ENCODE peak calls at places on chromosomes 7 and 10, in five cellular contexts. F, Q, U, H and W are unnamed samples. For H3K36me3, the result is how much of the 10 kb centered on the place peaks cover.

GRCh38 chr10:117413928-117414618 is 38.8 kb upstream of the PDZD8 start:
- DNase-seq in U (no peak), F (no peak), H (peak), Q (no peak), W (no peak)

GRCh38 chr7:155593455-155594162 is 47.2 kb upstream of the CNPY1 start:
- DNase-seq in H (no peak), F (no peak), U (no peak), Q (no peak), W (no peak)

GRCh38 chr10:13882112-13882711 is 295.4 kb downstream of the PRPF18 start:
- DNase-seq in U (peak), H (peak), Q (no peak), F (no peak), W (no peak)

GRCh38 chr7:100629117-100629711 is 12.1 kb downstream of the TFR2 start:
- DNase-seq in U (no peak), F (no peak), Q (no peak), H (peak), W (no peak)

GRCh38 chr7:36138209-36138608 is 14.8 kb upstream of the EEPD1 start:
- DNase-seq in U (no peak), F (no peak), Q (no peak), H (no peak), W (no peak)

GRCh38 chr7:32266932-32267475 is 196.8 kb upstream of the PDE1C start:
- DNase-seq in F (no peak), Q (no peak), H (no peak), U (no peak), W (no peak)

GRCh38 chr7:105857009-105857952 is 19.1 kb downstream of the ATXN7L1 start:
- DNase-seq in H (no peak), F (no peak), U (no peak), Q (no peak), W (no peak)

GRCh38 chr7:111492234-111492633 is 70.1 kb downstream of the IMMP2L start:
- DNase-seq in U (no peak), Q (no peak), H (no peak), F (no peak), W (no peak)

GRCh38 chr7:139095194-139095659 is 14.3 kb downstream of the ZC3HAV1 start:
- DNase-seq in H (no peak), Q (no peak), F (peak), U (no peak), W (peak)

GRCh38 chr10:110356628-110357245 is 52.0 kb upstream of the SMNDC1 start:
- DNase-seq in U (peak), Q (no peak), F (peak), H (peak), W (peak)

GRCh38 chr7:70571986-70572385 is 560.0 kb upstream of the GALNT17 start:
- DNase-seq in H (no peak), F (no peak), Q (no peak), U (no peak), W (no peak)

GRCh38 chr7:103940382-103941268 is 48.8 kb downstream of the RELN start:
- DNase-seq in U (no peak), Q (no peak), F (no peak), H (no peak), W (no peak)

GRCh38 chr7:127986581-127987461 is 44.4 kb downstream of the LRRC4 start:
- DNase-seq in U (peak), Q (peak), H (no peak), F (no peak), W (no peak)

GRCh38 chr7:52482076-52482475 is 553.4 kb upstream of the POM121L12 start:
- DNase-seq in U (no peak), H (no peak), Q (no peak), F (no peak), W (no peak)

GRCh38 chr7:107995184-107996071 is 7.5 kb downstream of the LAMB1 start:
- DNase-seq in F (no peak), H (no peak), Q (peak), U (peak), W (no peak)

GRCh38 chr7:134701272-134701671 is 54.6 kb downstream of the BPGM start:
- DNase-seq in H (no peak), Q (no peak), U (peak), F (no peak), W (peak)

GRCh38 chr10:1159131-1160061 is 103.2 kb downstream of the WDR37 start:
- DNase-seq in Q (no peak), F (no peak), U (peak), H (no peak), W (no peak)

DNA sequence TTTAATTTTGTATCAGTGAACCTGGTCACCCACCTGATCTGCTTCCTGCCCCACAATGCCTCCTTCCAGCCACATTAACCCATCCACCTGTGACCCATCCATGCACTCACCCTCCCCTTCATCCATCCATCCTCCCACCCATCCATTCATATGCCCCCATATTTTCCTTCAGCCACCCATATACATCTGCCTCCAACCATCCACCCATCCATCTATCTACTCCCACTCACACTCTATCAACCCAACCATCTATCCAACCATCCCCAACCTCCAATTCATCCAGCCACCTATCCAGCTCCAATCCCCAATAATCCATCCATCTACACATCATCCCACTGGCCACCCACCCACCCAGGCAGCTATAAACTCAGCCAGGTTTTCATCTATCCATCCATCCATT is 51.1 kb downstream of the GRID1 start:
- DNase-seq in Q (no peak), F (no peak), U (no peak), H (no peak), W (no peak)
- H3K36me3 ChIP-seq in Q (under half), F (under half), U (under half), H (under half), W (under half)

DNA sequence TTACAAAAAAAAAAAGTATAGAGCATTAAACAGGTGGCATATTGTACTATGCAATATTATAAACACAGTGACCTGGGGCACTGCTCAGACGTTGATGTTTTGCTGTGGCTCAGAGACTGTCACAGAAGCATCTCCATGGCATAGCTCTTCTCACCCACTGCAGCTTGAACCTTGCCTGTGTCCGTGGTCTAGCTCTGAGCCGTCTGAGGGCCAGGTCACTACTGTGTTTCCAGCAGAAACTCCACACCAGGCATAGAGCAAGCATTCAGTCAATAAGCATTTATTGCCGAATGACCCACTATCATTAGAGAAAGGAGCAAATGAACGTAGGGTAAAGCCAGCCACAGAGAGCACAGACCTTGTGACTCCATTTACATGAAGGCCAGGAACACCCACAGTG is 443.2 kb upstream of the FOXK1 start:
- DNase-seq in H (no peak), Q (no peak), F (no peak), U (no peak), W (no peak)
- H3K36me3 ChIP-seq in H (under half), Q (under half), F (under half), U (under half), W (under half)

GRCh38 chr7:75050501-75050900 is 23.1 kb downstream of the RCC1L start:
- DNase-seq in Q (no peak), H (no peak), F (no peak), U (no peak), W (no peak)

GRCh38 chr7:75048435-75049379 is 24.9 kb downstream of the RCC1L start:
- DNase-seq in F (no peak), Q (no peak), U (peak), H (no peak), W (no peak)

GRCh38 chr7:75054744-75055527 is 18.7 kb downstream of the RCC1L start:
- DNase-seq in Q (no peak), U (peak), H (peak), F (no peak), W (no peak)

GRCh38 chr7:75045881-75046280 is 27.7 kb downstream of the RCC1L start:
- DNase-seq in U (no peak), Q (no peak), F (no peak), H (no peak), W (no peak)

GRCh38 chr7:75049817-75050216 is 23.8 kb downstream of the RCC1L start:
- DNase-seq in F (no peak), U (no peak), Q (no peak), H (no peak), W (no peak)
- H3K36me3 ChIP-seq in F (half or more), U (under half), Q (under half), H (under half), W (under half)

DNA sequence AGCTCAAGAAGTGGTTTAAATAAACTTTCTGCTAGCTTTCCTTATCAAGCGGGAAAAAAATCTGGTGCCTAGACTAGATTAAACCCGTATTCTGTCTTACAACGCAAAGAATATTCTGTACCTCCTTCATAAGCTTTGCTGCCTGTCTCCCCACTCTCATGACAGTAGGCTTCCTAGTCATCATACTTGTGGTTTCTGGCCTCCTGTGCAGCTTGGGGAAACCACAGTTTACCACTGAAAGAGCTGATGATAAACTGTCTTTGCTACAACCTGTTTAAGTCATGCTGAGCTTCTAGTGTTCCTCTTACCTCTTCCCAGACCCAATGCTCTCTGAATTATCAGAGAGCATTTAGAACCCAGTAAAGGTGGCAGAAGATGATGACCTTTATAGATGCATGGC is 55.0 kb downstream of the PODXL start:
- DNase-seq in Q (no peak), U (peak), F (no peak), H (no peak), W (peak)
- H3K36me3 ChIP-seq in Q (under half), U (under half), F (under half), H (under half), W (under half)

GRCh38 chr10:49471532-49471931 is 67.4 kb downstream of the ERCC6 start:
- DNase-seq in U (no peak), F (no peak), Q (no peak), H (no peak), W (no peak)

DNA sequence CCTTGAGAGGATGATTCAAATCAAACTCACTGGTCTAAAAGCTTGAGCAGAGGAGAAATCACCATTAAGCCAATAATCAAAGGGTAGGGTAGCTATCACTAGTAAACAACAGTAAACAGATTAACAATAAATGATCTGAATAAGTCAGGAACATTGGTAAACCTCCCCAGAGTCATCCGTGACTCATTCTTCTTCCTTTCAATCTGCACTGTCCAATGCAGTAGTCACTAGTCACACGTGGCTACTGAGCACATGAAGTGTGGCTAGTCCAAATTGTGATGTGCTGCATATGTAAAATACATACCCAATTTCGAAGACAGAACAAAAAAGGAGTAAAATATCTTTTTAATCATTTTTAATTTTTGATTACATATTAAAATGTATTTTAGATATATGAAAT is 64.0 kb downstream of the ERCC6 start:
- DNase-seq in U (peak), F (no peak), H (no peak), Q (no peak), W (no peak)
- H3K36me3 ChIP-seq in U (under half), F (half or more), H (under half), Q (under half), W (under half)

GRCh38 chr7:87190806-87191205 is 28.7 kb downstream of the TMEM243 start:
- DNase-seq in U (peak), H (no peak), Q (no peak), F (no peak), W (no peak)

GRCh38 chr7:87192784-87193487 is 26.6 kb downstream of the TMEM243 start:
- DNase-seq in H (no peak), Q (no peak), U (no peak), F (no peak), W (no peak)

GRCh38 chr7:87188930-87189329 is 30.6 kb downstream of the TMEM243 start:
- DNase-seq in H (no peak), Q (no peak), U (no peak), F (no peak), W (no peak)

GRCh38 chr7:87187120-87187519 is 32.4 kb downstream of the TMEM243 start:
- DNase-seq in H (no peak), F (no peak), Q (no peak), U (no peak), W (no peak)
- H3K36me3 ChIP-seq in H (under half), F (half or more), Q (under half), U (under half), W (half or more)

DNA sequence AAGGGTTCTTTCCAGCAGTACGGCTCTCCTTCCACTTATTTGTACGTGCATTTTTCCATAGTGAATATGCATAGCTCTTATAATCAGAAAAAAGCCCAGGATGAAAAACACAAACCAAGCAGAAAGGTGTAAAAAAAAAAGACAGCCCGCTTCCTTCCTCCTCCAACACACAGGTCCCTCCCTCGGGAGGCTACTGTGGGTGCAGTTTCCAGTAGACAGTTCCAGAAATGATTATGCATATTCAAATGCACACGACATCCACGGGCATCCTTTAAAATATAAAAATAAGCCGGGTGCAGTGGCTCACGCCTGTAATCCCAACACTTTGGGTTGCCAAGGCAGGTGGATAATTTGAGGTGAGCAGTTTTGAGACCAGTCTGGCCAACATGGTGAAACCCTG is 59.9 kb downstream of the TNRC18 start:
- DNase-seq in Q (no peak), H (no peak), F (no peak), U (no peak), W (no peak)
- H3K36me3 ChIP-seq in Q (under half), H (under half), F (half or more), U (half or more), W (under half)